ENCODE peak calls at places on chromosome 14, in eight cellular contexts. Q, L, U, A, Z, W, F and K are unnamed samples.

GRCh38 chr14:81208489-81208888 is 12.3 kb downstream of the GTF2A1 start:
- DNase-seq in Q (no peak), L (no peak), U (no peak), A (no peak), Z (no peak), W (no peak), F (no peak), K (no peak)

GRCh38 chr14:28375295-28375694 is 391.3 kb upstream of the FOXG1 start:
- DNase-seq in Q (no peak), L (no peak), U (no peak), A (no peak), Z (no peak), W (peak; percentile 0), F (no peak), K (no peak)

GRCh38 chr14:89813485-89814080 is 140.9 kb downstream of the EFCAB11 start:
- DNase-seq in Q (no peak), L (no peak), U (no peak), A (no peak), Z (no peak), W (no peak), F (no peak), K (no peak)

GRCh38 chr14:62098357-62098756 is 336.1 kb downstream of the SNAPC1 start:
- DNase-seq in Q (no peak), L (no peak), U (no peak), A (no peak), Z (no peak), W (no peak), F (no peak), K (no peak)

GRCh38 chr14:78399316-78399889 is 229.2 kb downstream of the NRXN3 start:
- DNase-seq in Q (no peak), L (no peak), U (no peak), A (no peak), Z (no peak), W (no peak), F (no peak), K (no peak)

GRCh38 chr14:76133103-76133502 is 18.6 kb upstream of the GPATCH2L start:
- DNase-seq in Q (no peak), L (no peak), U (no peak), A (no peak), Z (no peak), W (no peak), F (no peak), K (no peak)

GRCh38 chr14:100246809-100247428 is 8.0 kb downstream of the YY1 start:
- DNase-seq in Q (no peak), L (peak; percentile 23), U (no peak), A (no peak), Z (no peak), W (peak; percentile 10), F (no peak), K (peak; percentile 8)

GRCh38 chr14:70032447-70032846 is 153.2 kb downstream of the SMOC1 start:
- DNase-seq in Q (no peak), L (no peak), U (no peak), A (no peak), Z (no peak), W (no peak), F (no peak), K (no peak)

GRCh38 chr14:54647378-54647777 is 80.5 kb downstream of the SAMD4A start:
- DNase-seq in Q (no peak), L (no peak), U (no peak), A (no peak), Z (no peak), W (no peak), F (no peak), K (no peak)

GRCh38 chr14:25010471-25010870 is 39.5 kb downstream of the STXBP6 start:
- DNase-seq in Q (no peak), L (no peak), U (no peak), A (no peak), Z (no peak), W (no peak), F (no peak), K (no peak)

GRCh38 chr14:94628578-94628977 is 16.4 kb downstream of the SERPINA3 start:
- DNase-seq in Q (no peak), L (no peak), U (no peak), A (no peak), Z (no peak), W (no peak), F (no peak), K (no peak)

GRCh38 chr14:75141967-75142366 is 15.1 kb upstream of the NEK9 start:
- DNase-seq in Q (no peak), L (peak; percentile 57), U (no peak), A (no peak), Z (no peak), W (no peak), F (no peak), K (no peak)

GRCh38 chr14:101507306-101508150 is 53.8 kb upstream of the DIO3 start:
- DNase-seq in Q (no peak), L (no peak), U (no peak), A (no peak), Z (no peak), W (no peak), F (peak; percentile 5), K (no peak)

GRCh38 chr14:105489607-105490317 is 1.3 kb upstream of the TEDC1 start:
- DNase-seq in Q (peak; percentile 84), L (peak; percentile 90), U (peak; percentile 92), A (peak; percentile 34), Z (peak; percentile 64), W (peak; percentile 48), F (peak; percentile 91), K (peak; percentile 92)

GRCh38 chr14:37057776-37058175 is 114.6 kb downstream of the SLC25A21 start:
- DNase-seq in Q (no peak), L (no peak), U (no peak), A (no peak), Z (no peak), W (no peak), F (no peak), K (no peak)

GRCh38 chr14:87133073-87133815 is 859.7 kb downstream of the GALC start:
- DNase-seq in Q (no peak), L (no peak), U (no peak), A (no peak), Z (no peak), W (no peak), F (no peak), K (no peak)

GRCh38 chr14:22882529-22883190 is 362 bp upstream of the REM2 start:
- DNase-seq in Q (no peak), L (peak; percentile 82), U (no peak), A (no peak), Z (no peak), W (no peak), F (peak; percentile 56), K (no peak)

GRCh38 chr14:90508536-90509254 is 111.9 kb downstream of the CALM1 start:
- DNase-seq in Q (no peak), L (no peak), U (no peak), A (no peak), Z (no peak), W (no peak), F (no peak), K (peak; percentile 11)

GRCh38 chr14:28381656-28382055 is 384.9 kb upstream of the FOXG1 start:
- DNase-seq in Q (no peak), L (no peak), U (no peak), A (no peak), Z (no peak), W (no peak), F (no peak), K (no peak)

GRCh38 chr14:24965934-24966593 is 83.9 kb downstream of the STXBP6 start:
- DNase-seq in Q (no peak), L (no peak), U (peak; percentile 49), A (no peak), Z (no peak), W (peak; percentile 28), F (no peak), K (no peak)

GRCh38 chr14:99809376-99809775 is 16.2 kb downstream of the EML1 start:
- DNase-seq in Q (no peak), L (no peak), U (peak; percentile 48), A (no peak), Z (no peak), W (peak; percentile 75), F (peak; percentile 66), K (no peak)

GRCh38 chr14:38357557-38357956 is 101.7 kb upstream of the CLEC14A start:
- DNase-seq in Q (no peak), L (no peak), U (no peak), A (no peak), Z (no peak), W (peak; percentile 14), F (no peak), K (no peak)

GRCh38 chr14:93032301-93032929 is 83.3 kb downstream of the ITPK1 start:
- DNase-seq in Q (no peak), L (no peak), U (no peak), A (no peak), Z (no peak), W (peak; percentile 48), F (no peak), K (no peak)

GRCh38 chr14:94058128-94058673 is 22.8 kb downstream of the DDX24 start:
- DNase-seq in Q (no peak), L (no peak), U (peak; percentile 1), A (no peak), Z (no peak), W (no peak), F (no peak), K (no peak)

GRCh38 chr14:24133730-24134129 is 2.3 kb upstream of the PSME1 start:
- DNase-seq in Q (no peak), L (no peak), U (no peak), A (no peak), Z (no peak), W (no peak), F (no peak), K (no peak)

GRCh38 chr14:68634874-68635601 is 157.8 kb downstream of the ZFP36L1 start:
- DNase-seq in Q (no peak), L (no peak), U (no peak), A (no peak), Z (no peak), W (no peak), F (no peak), K (no peak)

GRCh38 chr14:92794547-92794941 is 439 bp downstream of the GOLGA5 start:
- DNase-seq in Q (no peak), L (no peak), U (no peak), A (no peak), Z (no peak), W (no peak), F (no peak), K (no peak)

GRCh38 chr14:68685419-68686211 is 107.3 kb downstream of the ZFP36L1 start:
- DNase-seq in Q (peak; percentile 78), L (peak; percentile 68), U (no peak), A (no peak), Z (peak; percentile 70), W (no peak), F (no peak), K (peak; percentile 44)

GRCh38 chr14:104239866-104240301 is 101.5 kb downstream of the KIF26A start:
- DNase-seq in Q (no peak), L (no peak), U (no peak), A (no peak), Z (no peak), W (no peak), F (peak; percentile 9), K (no peak)

GRCh38 chr14:101233861-101234587 is 327.3 kb upstream of the DIO3 start:
- DNase-seq in Q (no peak), L (no peak), U (no peak), A (no peak), Z (no peak), W (no peak), F (no peak), K (no peak)

GRCh38 chr14:23153891-23154796 is 29.3 kb downstream of the SLC7A8 start:
- DNase-seq in Q (no peak), L (no peak), U (peak; percentile 95), A (peak; percentile 65), Z (no peak), W (peak; percentile 88), F (peak; percentile 96), K (no peak)

GRCh38 chr14:22339277-22339676 is 249.7 kb downstream of the DAD1 start:
- DNase-seq in Q (no peak), L (no peak), U (peak; percentile 74), A (no peak), Z (no peak), W (no peak), F (peak; percentile 87), K (no peak)